ENCODE peak calls at places on chromosomes 11 and 22, in six cellular contexts. Y is A549, S is dorsolateral prefrontal cortex, Q is upper lobe of right lung, P is brain microvascular endothelial cell, J is body of pancreas. Z is an unnamed sample.

GRCh38 chr22:39408807-39409206 is 9.2 kb downstream of the TAB1 start:
- DNase-seq in J (no peak), Y (no peak), P (no peak), S (no peak), Q (no peak), Z (no peak)

GRCh38 chr11:104028476-104028875 is 8.0 kb upstream of the DDI1 start:
- DNase-seq in J (no peak), S (no peak), Y (no peak), P (peak), Q (no peak), Z (no peak)

GRCh38 chr22:20508815-20509271 is 1.4 kb downstream of the MED15 start:
- DNase-seq in J (no peak), S (no peak), Q (no peak), Y (no peak), P (no peak), Z (no peak)

GRCh38 chr11:2805388-2806057 is 80.1 kb downstream of the CDKN1C start:
- DNase-seq in S (peak), J (peak), P (no peak), Q (no peak), Y (no peak), Z (peak)

GRCh38 chr22:30877662-30878515 is 90.7 kb downstream of the MORC2 start:
- DNase-seq in Y (no peak), Q (peak), J (no peak), S (no peak), P (no peak), Z (no peak)

GRCh38 chr11:36361472-36361871 is 65.4 kb downstream of the PRR5L start:
- DNase-seq in P (no peak), J (no peak), Y (no peak), S (no peak), Q (no peak), Z (no peak)

GRCh38 chr11:70415642-70416395 is 17.5 kb downstream of the CTTN start:
- DNase-seq in J (no peak), P (no peak), Y (no peak), S (no peak), Q (no peak), Z (no peak)

GRCh38 chr11:23540101-23540561 is 679.9 kb upstream of the CCDC179 start:
- DNase-seq in J (peak), Y (peak), S (no peak), Q (no peak), P (peak), Z (peak)

GRCh38 chr11:125929445-125930075 is 16.3 kb upstream of the VSIG10L2 start:
- DNase-seq in J (no peak), S (no peak), P (no peak), Q (peak), Y (no peak), Z (no peak)

GRCh38 chr11:19800714-19801519 is 88.3 kb downstream of the NAV2 start:
- DNase-seq in J (no peak), S (no peak), Q (no peak), P (no peak), Y (no peak), Z (no peak)

GRCh38 chr22:21444701-21445436 is 22.3 kb upstream of the TMEM191C start:
- DNase-seq in J (peak), P (no peak), Q (peak), Y (no peak), S (peak), Z (no peak)

GRCh38 chr11:15418887-15419286 is 304.2 kb downstream of the INSC start:
- DNase-seq in Q (no peak), P (no peak), J (no peak), S (no peak), Y (no peak), Z (no peak)

GRCh38 chr11:11724994-11725393 is 103.2 kb upstream of the GALNT18 start:
- DNase-seq in S (no peak), Y (no peak), J (no peak), P (no peak), Q (no peak), Z (no peak)

GRCh38 chr22:35451602-35452001 is 51.7 kb downstream of the MCM5 start:
- DNase-seq in P (no peak), J (no peak), Q (no peak), Y (no peak), S (no peak), Z (no peak)

GRCh38 chr11:8002676-8003075 is 15.5 kb downstream of the EIF3F start:
- DNase-seq in S (no peak), Y (no peak), Q (no peak), P (no peak), J (no peak), Z (no peak)

GRCh38 chr11:114077482-114078305 is 18.2 kb downstream of the ZBTB16 start:
- DNase-seq in Y (no peak), S (no peak), J (no peak), Q (no peak), P (no peak), Z (no peak)

GRCh38 chr11:80163011-80163410 is 722.2 kb upstream of the TENM4 start:
- DNase-seq in Y (no peak), S (no peak), Q (no peak), P (peak), J (no peak), Z (peak)

GRCh38 chr11:123190504-123190903 is 4.5 kb downstream of the CLMP start:
- DNase-seq in Y (no peak), P (no peak), Q (no peak), J (no peak), S (no peak), Z (no peak)

GRCh38 chr11:123174196-123175183 is 20.6 kb downstream of the CLMP start:
- DNase-seq in J (peak), S (no peak), Q (no peak), P (peak), Y (no peak), Z (peak)

GRCh38 chr11:72704028-72704782 is 30.0 kb upstream of the PDE2A start:
- DNase-seq in P (no peak), J (no peak), Q (peak), Y (no peak), S (no peak), Z (no peak)

GRCh38 chr22:49763696-49764095 is 64.0 kb downstream of the BRD1 start:
- DNase-seq in S (no peak), P (no peak), Y (no peak), J (no peak), Q (no peak), Z (no peak)

GRCh38 chr11:36485296-36485870 is 24.7 kb downstream of the TRAF6 start:
- DNase-seq in Q (no peak), Y (no peak), P (no peak), J (no peak), S (no peak), Z (no peak)

GRCh38 chr22:24413726-24414385 is 13.5 kb upstream of the ADORA2A start:
- DNase-seq in P (no peak), Y (no peak), S (no peak), Q (no peak), J (no peak), Z (no peak)

GRCh38 chr11:11672764-11673163 is 51.0 kb upstream of the GALNT18 start:
- DNase-seq in J (no peak), Y (no peak), S (no peak), P (no peak), Q (no peak), Z (no peak)

DNA sequence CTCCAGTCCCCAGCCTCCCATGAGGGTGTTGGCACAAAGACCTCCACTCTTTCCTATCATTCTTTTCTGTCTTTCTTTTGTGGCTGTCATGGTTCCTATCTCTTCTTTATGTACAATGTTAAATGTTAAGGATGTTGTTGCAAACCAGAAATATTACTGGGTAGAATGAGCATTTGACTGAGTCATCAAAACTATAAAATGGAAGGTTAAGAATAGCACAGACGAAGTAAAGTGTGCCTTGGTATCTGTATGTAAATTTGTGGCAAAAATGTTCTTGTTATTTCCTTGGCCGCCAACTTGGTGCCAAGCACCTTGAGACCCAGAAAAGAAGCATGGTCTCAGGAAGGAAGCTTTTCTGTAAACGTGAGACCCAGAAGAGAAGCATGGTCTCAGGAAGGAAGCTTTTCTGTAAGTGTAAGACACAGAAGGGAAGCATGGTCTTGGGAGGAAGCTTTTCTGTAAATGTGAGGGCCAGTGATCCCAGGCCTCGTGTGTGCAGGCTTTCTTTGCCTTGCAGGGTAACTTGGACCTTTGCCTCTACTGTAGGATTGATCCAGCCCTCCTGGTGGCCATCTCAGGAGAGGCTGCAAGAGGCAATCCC is 6.7 kb upstream of the PKP3 start:
- DNase-seq in P (no peak), J (no peak), Y (no peak), S (no peak), Q (no peak), Z (no peak)
- TF ChIP-seq CTCF in P (peak), J (no peak), Y (no peak), S (no peak), Q (no peak), Z (no peak)

GRCh38 chr22:37485006-37485713 is 1.0 kb downstream of the MFNG start:
- DNase-seq in P (no peak), J (no peak), S (no peak), Y (no peak), Q (peak), Z (no peak)
- H3K4me3 ChIP-seq in P (no peak), J (no peak), S (peak), Y (no peak), Q (peak), Z (no peak)

DNA sequence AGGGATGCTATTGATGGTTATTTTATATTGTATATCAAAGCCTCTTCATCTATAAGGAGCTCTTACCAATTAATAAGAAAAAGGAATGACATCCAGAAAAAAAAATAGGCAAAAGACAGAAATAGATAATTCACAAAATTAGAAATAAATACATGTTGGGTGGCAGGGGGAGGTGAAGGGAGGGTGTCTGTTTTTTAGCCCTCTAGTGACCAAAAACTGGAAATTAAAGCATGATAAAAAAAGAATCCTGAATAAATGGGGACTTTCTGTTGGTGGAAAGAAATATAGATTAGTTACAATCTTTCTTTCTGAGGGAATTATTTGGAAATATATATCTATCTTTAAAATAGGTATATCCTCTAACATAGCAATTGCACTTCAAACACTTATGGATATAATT is 42.0 kb upstream of the TTC36 start:
- DNase-seq in Q (no peak), J (no peak), Y (peak), P (no peak), S (no peak), Z (no peak)
- TF ChIP-seq CTCF in Q (no peak), J (no peak), Y (peak), P (peak), S (no peak), Z (no peak)

DNA sequence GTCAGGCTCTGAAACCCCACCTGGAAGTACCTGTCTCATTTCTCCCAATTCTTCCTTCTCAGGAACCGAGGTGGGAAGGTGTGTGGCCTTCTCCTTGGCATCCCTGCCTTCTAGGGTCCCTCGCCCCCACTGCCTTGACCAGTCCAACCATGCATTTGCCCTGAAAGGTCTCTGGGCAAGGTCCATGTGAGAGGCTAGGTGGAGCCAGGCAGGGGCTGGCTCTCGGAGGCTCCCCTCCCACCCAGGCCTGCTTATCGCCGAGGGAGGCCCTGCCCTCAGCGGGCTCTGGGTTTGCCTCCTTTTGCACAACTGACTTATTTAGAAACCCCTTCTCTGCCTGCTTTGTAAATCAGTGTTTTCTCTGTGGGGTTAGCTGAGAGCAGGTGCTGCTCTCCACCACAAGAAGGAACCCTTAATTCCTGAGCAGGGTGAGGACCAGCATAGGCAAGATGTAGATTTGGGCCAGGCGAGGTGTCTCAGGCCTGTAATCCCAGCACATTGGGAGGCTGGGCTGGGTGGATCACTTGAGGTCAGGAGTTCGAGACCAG is 47.7 kb downstream of the CD82 start:
- DNase-seq in Y (no peak), Q (no peak), P (no peak), J (no peak), S (no peak), Z (no peak)
- H3K4me3 ChIP-seq in Y (no peak), Q (no peak), P (no peak), J (no peak), S (no peak), Z (no peak)

GRCh38 chr11:84256618-84257017 is 970.5 kb upstream of the CCDC90B start:
- DNase-seq in Q (no peak), S (no peak), J (no peak), P (no peak), Y (no peak), Z (no peak)

GRCh38 chr11:84264066-84264465 is 977.9 kb upstream of the CCDC90B start:
- DNase-seq in J (no peak), Y (no peak), Q (no peak), P (no peak), S (peak), Z (no peak)

GRCh38 chr11:84260862-84261261 is 974.7 kb upstream of the CCDC90B start:
- DNase-seq in Y (no peak), P (no peak), S (no peak), Q (no peak), J (no peak), Z (no peak)

GRCh38 chr11:84261707-84262106 is 975.5 kb upstream of the CCDC90B start:
- DNase-seq in Y (no peak), J (peak), S (no peak), P (no peak), Q (no peak), Z (no peak)
- TF ChIP-seq CTCF in Y (no peak), J (no peak), S (peak), P (peak), Q (peak), Z (peak)

GRCh38 chr11:1766719-1767398 is 3.1 kb upstream of the CTSD start:
- DNase-seq in Q (peak), S (no peak), P (no peak), J (peak), Y (no peak), Z (no peak)
- H3K4me3 ChIP-seq in Q (no peak), S (no peak), P (no peak), J (no peak), Y (no peak), Z (no peak)

GRCh38 chr11:66475349-66476172 is 4.7 kb upstream of the DPP3 start:
- DNase-seq in P (no peak), J (no peak), Q (no peak), S (no peak), Y (no peak), Z (no peak)

GRCh38 chr11:66473608-66474525 is 6.4 kb upstream of the DPP3 start:
- DNase-seq in S (no peak), Q (no peak), J (no peak), Y (no peak), P (no peak), Z (no peak)

GRCh38 chr11:66477256-66478201 is 2.7 kb upstream of the DPP3 start:
- DNase-seq in J (no peak), P (no peak), Y (no peak), Q (peak), S (no peak), Z (no peak)

GRCh38 chr11:66476841-66477251 is 3.4 kb upstream of the DPP3 start:
- DNase-seq in J (no peak), Y (no peak), S (no peak), Q (no peak), P (no peak), Z (no peak)

GRCh38 chr11:66476173-66476840 is 3.9 kb upstream of the DPP3 start:
- DNase-seq in Y (no peak), S (no peak), J (no peak), Q (no peak), P (no peak), Z (no peak)
- TF ChIP-seq CTCF in Y (no peak), S (no peak), J (no peak), Q (no peak), P (no peak), Z (no peak)

Z was measured in retinal pigment epithelial cell.